ENCODE peak calls at places on chromosomes 11 and 22, in ten cellular contexts. E, Y, R, J, S, A, F, B, M and L are unnamed samples. For H3K4me1, the result is how much of the 10 kb centered on the place peaks cover.

GRCh38 chr22:48373626-48374173 is 1454.0 kb downstream of the BRD1 start:
- DNase-seq in R (no peak), Y (no peak), F (no peak), M (no peak), S (no peak), J (no peak), B (no peak), E (no peak), A (no peak), L (no peak)

GRCh38 chr11:95886462-95886861 is 37.4 kb downstream of the MTMR2 start:
- DNase-seq in F (no peak), Y (no peak), S (no peak), J (no peak), M (no peak), E (no peak), B (no peak), R (no peak), A (no peak), L (no peak)

GRCh38 chr11:115944596-115944995 is 440.4 kb upstream of the CADM1 start:
- DNase-seq in Y (no peak), E (no peak), F (no peak), R (no peak), J (no peak), S (no peak), B (no peak), A (no peak), M (no peak), L (no peak)

GRCh38 chr11:59182457-59183151 is 10.7 kb downstream of the DTX4 start:
- DNase-seq in B (no peak), A (no peak), Y (no peak), S (no peak), M (no peak), R (no peak), F (no peak), J (no peak), E (no peak), L (peak)

GRCh38 chr11:45369294-45369693 is 83.2 kb upstream of the SYT13 start:
- DNase-seq in S (no peak), B (no peak), M (no peak), E (no peak), J (no peak), R (no peak), F (no peak), Y (no peak), A (no peak), L (peak)

GRCh38 chr11:29629281-29629680 is 387.5 kb downstream of the KCNA4 start:
- DNase-seq in F (no peak), B (no peak), E (no peak), A (no peak), Y (no peak), M (no peak), S (no peak), J (no peak), R (no peak), L (no peak)

GRCh38 chr11:6703247-6704063 is 20.3 kb upstream of the MRPL17 start:
- DNase-seq in E (no peak), M (no peak), R (peak), S (peak), A (no peak), F (peak), J (no peak), B (no peak), Y (no peak), L (peak)

GRCh38 chr11:32487270-32487669 is 51.9 kb upstream of the WT1 start:
- DNase-seq in R (no peak), S (no peak), B (no peak), A (no peak), M (no peak), Y (no peak), F (no peak), J (no peak), E (no peak), L (peak)

GRCh38 chr11:11057472-11057854 is 199.6 kb upstream of the ZBED5 start:
- DNase-seq in B (no peak), R (no peak), F (no peak), S (peak), J (no peak), Y (no peak), E (no peak), A (no peak), M (no peak), L (no peak)

GRCh38 chr11:115709297-115709696 is 205.1 kb upstream of the CADM1 start:
- DNase-seq in R (no peak), J (no peak), F (no peak), A (no peak), S (no peak), E (no peak), Y (peak), B (no peak), M (no peak), L (no peak)

GRCh38 chr11:66548774-66549630 is 2.3 kb downstream of the ACTN3 start:
- DNase-seq in A (no peak), J (no peak), S (no peak), B (no peak), Y (no peak), E (no peak), M (no peak), R (no peak), F (no peak), L (no peak)

GRCh38 chr22:43789452-43789851 is 22.7 kb downstream of the EFCAB6 start:
- DNase-seq in A (no peak), M (no peak), J (peak), F (peak), E (no peak), S (no peak), R (no peak), Y (no peak), B (no peak), L (no peak)

GRCh38 chr22:46613606-46613997 is 6.6 kb upstream of the GRAMD4 start:
- DNase-seq in R (peak), Y (peak), E (no peak), S (no peak), A (peak), F (no peak), M (no peak), B (peak), J (no peak), L (no peak)

GRCh38 chr11:1751521-1751921 is 1.1 kb upstream of the IFITM10 start:
- DNase-seq in J (no peak), A (no peak), S (no peak), B (no peak), E (no peak), F (peak), M (peak), R (no peak), Y (no peak), L (no peak)
- H3K4me1 ChIP-seq in J (under half), A (under half), S (under half), B (under half), E (under half), F (half or more), M (half or more), R (under half), Y (under half), L (under half)

GRCh38 chr11:69682221-69682620 is 7.1 kb upstream of the LTO1 start:
- DNase-seq in R (no peak), J (no peak), E (peak), Y (no peak), M (no peak), S (no peak), B (no peak), A (no peak), F (no peak), L (no peak)

GRCh38 chr11:69685348-69685747 is 10.2 kb upstream of the LTO1 start:
- DNase-seq in S (no peak), M (no peak), B (no peak), E (no peak), R (no peak), A (no peak), F (no peak), Y (no peak), J (no peak), L (no peak)

GRCh38 chr11:69682681-69683326 is 7.7 kb upstream of the LTO1 start:
- DNase-seq in R (no peak), A (no peak), Y (no peak), E (peak), M (no peak), S (no peak), F (no peak), B (no peak), J (no peak), L (peak)

GRCh38 chr11:69684651-69685050 is 9.5 kb upstream of the LTO1 start:
- DNase-seq in S (no peak), Y (no peak), E (peak), M (no peak), J (no peak), F (no peak), B (no peak), A (no peak), R (no peak), L (no peak)

DNA sequence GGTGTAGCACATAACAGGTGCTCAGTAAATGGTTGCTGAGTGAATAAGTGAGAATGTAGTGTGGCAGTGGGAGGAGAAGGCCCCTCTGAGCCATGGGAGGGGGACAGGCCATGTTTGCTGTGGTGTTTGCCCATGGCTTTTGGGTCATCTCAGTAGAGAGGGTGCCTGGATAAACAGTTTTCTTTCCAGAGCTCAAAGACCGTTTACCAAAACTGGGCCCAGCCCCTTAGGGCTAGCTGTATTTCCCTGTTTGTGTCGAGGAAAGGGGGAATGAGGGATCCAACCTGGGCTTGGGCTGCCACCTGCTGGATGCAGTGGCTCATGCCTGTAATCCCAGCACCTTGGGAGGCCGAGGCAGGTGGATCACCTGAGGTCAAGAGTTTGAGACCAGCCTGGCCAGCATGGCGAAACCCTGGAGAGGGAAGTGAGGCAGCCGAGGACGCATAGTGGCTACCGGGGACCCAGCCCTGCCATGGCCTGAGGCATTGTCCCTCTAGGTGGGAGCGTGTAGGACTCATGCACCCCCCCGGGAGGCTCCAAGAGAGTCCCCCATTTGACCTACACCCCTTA is 8.7 kb upstream of the LTO1 start:
- DNase-seq in S (no peak), E (peak), F (no peak), B (no peak), R (no peak), A (no peak), M (no peak), Y (no peak), J (no peak), L (peak)
- TF ChIP-seq CTCF in S (no peak), E (peak), F (peak), B (peak), R (peak), A (peak), M (no peak), Y (peak), J (no peak), L (peak)

GRCh38 chr11:35112056-35112845 is 26.7 kb upstream of the CD44 start:
- DNase-seq in A (no peak), R (peak), M (no peak), F (no peak), Y (no peak), J (no peak), B (no peak), E (no peak), S (no peak), L (no peak)
- H3K4me1 ChIP-seq in A (under half), R (under half), M (under half), F (under half), Y (under half), J (under half), B (under half), E (under half), S (under half), L (under half)

GRCh38 chr11:57645716-57646085 is 4.0 kb downstream of the YPEL4 start:
- DNase-seq in Y (no peak), F (no peak), S (no peak), R (no peak), A (no peak), M (no peak), B (no peak), J (peak), E (no peak), L (no peak)

GRCh38 chr11:57646221-57646620 is 3.5 kb downstream of the YPEL4 start:
- DNase-seq in F (no peak), E (no peak), R (no peak), A (peak), B (no peak), M (no peak), Y (no peak), S (no peak), J (peak), L (no peak)

GRCh38 chr11:57641426-57641825 is 8.3 kb downstream of the YPEL4 start:
- DNase-seq in M (no peak), Y (no peak), F (no peak), A (no peak), J (no peak), R (peak), S (no peak), B (no peak), E (no peak), L (peak)

GRCh38 chr11:57644748-57645715 is 4.7 kb downstream of the YPEL4 start:
- DNase-seq in F (peak), Y (no peak), J (peak), S (peak), E (peak), M (peak), R (peak), B (peak), A (peak), L (peak)

DNA sequence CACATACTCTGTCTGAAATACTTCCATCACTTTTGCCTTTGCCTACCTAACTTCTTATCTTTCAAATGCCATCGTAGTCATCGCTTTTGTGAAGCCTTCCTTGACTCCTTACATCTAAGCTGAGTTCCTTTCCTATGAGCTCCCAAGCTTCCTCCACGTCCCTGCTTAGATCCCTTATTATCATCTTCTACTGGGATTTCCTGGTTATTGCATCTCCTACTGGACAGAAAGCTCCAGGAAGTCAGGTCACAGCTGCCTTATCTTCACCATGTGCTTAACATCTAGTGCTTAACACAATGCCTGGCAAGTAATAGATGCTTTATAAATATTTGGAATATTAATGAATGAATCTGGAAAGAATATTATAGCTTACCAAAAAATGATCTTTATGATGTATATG is 5.9 kb downstream of the YPEL4 start:
- DNase-seq in R (no peak), B (no peak), J (no peak), M (no peak), S (no peak), E (no peak), A (no peak), Y (no peak), F (no peak), L (no peak)
- TF ChIP-seq CTCF in R (no peak), B (no peak), J (no peak), M (no peak), S (no peak), E (no peak), A (no peak), Y (no peak), F (no peak), L (no peak)

GRCh38 chr11:120385110-120385509 is 48.9 kb downstream of the ARHGEF12 start:
- DNase-seq in J (no peak), M (no peak), R (no peak), F (no peak), A (no peak), B (no peak), Y (no peak), E (no peak), S (no peak), L (no peak)
- H3K4me1 ChIP-seq in J (under half), M (half or more), R (under half), F (half or more), A (under half), B (under half), Y (under half), E (under half), S (under half), L (under half)